ENCODE peak calls at places on chromosomes 2 and 18, in six cellular contexts. G is kidney, O is IMR-90, D is breast epithelium, S is lower lobe of right lung, M is thoracic aorta. A is an unnamed sample.

GRCh38 chr2:175838979-175839378 is 163.1 kb downstream of the LNPK start:
- DNase-seq in O (no peak), D (no peak), S (no peak), M (no peak), G (no peak), A (no peak)

GRCh38 chr18:58044370-58045264 is 591 bp downstream of the NEDD4L start:
- DNase-seq in S (peak; percentile 72), D (peak; percentile 62), O (peak; percentile 34), G (peak; percentile 86), M (peak; percentile 23), A (peak; percentile 69)

GRCh38 chr2:200171761-200172482 is 134.6 kb upstream of the SPATS2L start:
- DNase-seq in M (no peak), G (no peak), O (peak; percentile 75), D (no peak), S (no peak), A (no peak)

GRCh38 chr2:18413794-18414396 is 146.6 kb downstream of the RDH14 start:
- DNase-seq in M (no peak), D (no peak), G (no peak), S (no peak), O (peak; percentile 89), A (no peak)

GRCh38 chr2:236608308-236608564 is 38.6 kb downstream of the ACKR3 start:
- DNase-seq in S (no peak), G (no peak), O (no peak), D (no peak), M (no peak), A (no peak)

GRCh38 chr2:40431600-40431955 is 20.3 kb downstream of the SLC8A1 start:
- DNase-seq in D (no peak), S (peak; percentile 53), O (peak; percentile 88), M (no peak), G (no peak), A (no peak)

GRCh38 chr18:23972416-23972815 is 42.1 kb upstream of the TTC39C start:
- DNase-seq in G (no peak), S (no peak), O (no peak), D (no peak), M (no peak), A (no peak)

GRCh38 chr2:234677758-234678538 is 181.1 kb upstream of the ARL4C start:
- DNase-seq in O (peak; percentile 79), G (no peak), D (no peak), M (no peak), S (no peak), A (no peak)

GRCh38 chr2:15337996-15338666 is 223.0 kb downstream of the NBAS start:
- DNase-seq in S (no peak), G (no peak), O (no peak), M (no peak), D (no peak), A (no peak)

GRCh38 chr2:8151888-8152287 is 530.0 kb upstream of the ID2 start:
- DNase-seq in G (no peak), O (no peak), D (no peak), M (no peak), S (no peak), A (no peak)

GRCh38 chr2:71907503-71907902 is 240.2 kb downstream of the CYP26B1 start:
- DNase-seq in D (no peak), G (no peak), S (no peak), O (no peak), M (no peak), A (no peak)
- H3K4me3 ChIP-seq in D (no peak overlapping the region), G (no peak overlapping the region), S (no peak overlapping the region), O (no peak overlapping the region), M (no peak overlapping the region), A (no peak overlapping the region)

GRCh38 chr2:43421194-43421593 is 174.6 kb downstream of the THADA start:
- DNase-seq in S (no peak), M (no peak), D (no peak), G (no peak), O (no peak), A (no peak)
- H3K27ac ChIP-seq in S (no peak overlapping the region), M (no peak overlapping the region), D (peak overlapping the region; percentile 34), G (no peak overlapping the region), O (no peak overlapping the region), A (no peak overlapping the region)

DNA sequence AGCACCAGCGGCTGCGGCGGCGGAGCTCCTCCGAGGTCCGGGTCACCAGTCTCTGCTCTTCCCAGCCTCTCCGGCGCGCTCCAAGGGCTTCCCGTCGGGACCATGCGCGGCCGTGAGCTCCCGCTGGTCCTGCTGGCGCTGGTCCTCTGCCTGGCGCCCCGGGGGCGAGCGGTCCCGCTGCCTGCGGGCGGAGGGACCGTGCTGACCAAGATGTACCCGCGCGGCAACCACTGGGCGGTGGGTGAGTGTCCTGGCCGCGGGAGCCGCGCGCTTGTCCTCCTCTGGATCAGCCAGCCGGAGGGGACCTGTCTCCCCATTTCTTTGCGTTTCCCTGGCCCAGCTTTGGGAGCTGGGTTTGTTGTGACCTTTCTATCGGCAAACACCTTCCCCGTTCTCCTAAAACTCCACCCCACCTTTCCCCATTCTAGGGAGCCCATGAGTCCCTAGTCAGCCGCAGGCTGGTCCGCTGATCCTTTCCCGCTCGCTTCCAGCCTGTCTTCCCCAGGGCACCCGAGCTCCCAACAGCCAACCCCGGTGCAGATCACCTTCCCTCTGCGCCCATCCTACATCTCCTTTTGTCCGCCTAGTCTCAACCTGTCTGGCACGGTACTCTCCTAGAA is 316 bp downstream of the GRP start:
- DNase-seq in S (no peak), M (no peak), D (no peak), O (no peak), G (no peak), A (no peak)
- H3K4me3 ChIP-seq in S (no peak overlapping the region), M (no peak overlapping the region), D (peak overlapping the region; percentile 66), O (no peak overlapping the region), G (no peak overlapping the region), A (no peak overlapping the region)

DNA sequence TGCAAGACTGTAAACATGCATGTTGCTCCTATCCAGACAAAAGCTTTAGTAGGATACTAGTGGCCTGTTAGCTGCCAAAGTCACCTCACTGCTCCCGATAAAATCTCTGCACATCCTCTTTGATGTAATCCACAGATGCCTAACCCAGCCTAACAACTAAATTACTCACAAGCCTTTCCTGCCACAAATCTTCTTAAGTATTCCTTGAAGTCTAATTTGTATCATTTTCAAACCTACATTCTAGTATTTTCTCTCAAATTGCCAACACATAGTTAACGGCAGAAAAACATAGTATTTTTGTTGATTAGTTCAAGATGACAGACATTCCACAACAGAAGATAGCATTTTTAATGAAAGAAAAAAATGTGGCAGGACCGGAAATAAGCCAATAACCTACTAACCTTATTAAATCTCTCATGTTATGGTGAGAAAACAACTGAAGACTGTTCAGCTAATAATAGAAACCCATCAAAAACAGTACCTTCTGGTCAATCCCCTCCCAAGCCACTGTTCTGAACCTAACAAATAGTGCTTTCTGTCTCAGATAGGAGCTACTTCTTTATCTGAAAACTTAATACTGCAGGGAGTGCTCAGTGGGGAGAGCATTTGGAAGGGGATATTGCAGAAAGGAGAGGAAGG is at the start of gene MPP4:
- DNase-seq in M (no peak), G (no peak), O (peak; percentile 46), S (no peak), D (no peak), A (no peak)
- H3K27ac ChIP-seq in M (peak within 1 kb of the TSS; percentile 42), G (peak within 1 kb of the TSS; percentile 34), O (peak within 1 kb of the TSS; percentile 94), S (no peak within 1 kb of the TSS), D (peak within 1 kb of the TSS; percentile 28), A (no peak within 1 kb of the TSS)